ENCODE peak calls at places on chromosome 1, in five cellular contexts. One of them, this sample, is unnamed.

GRCh38 chr1:200090252-200091159 is 63.0 kb downstream of the NR5A2 start:
- DNase-seq in GM12891: no peak
- DNase-seq in heart right ventricle: no peak
- DNase-seq in hippocampal formation: no peak
- DNase-seq in COR-L47: no peak
- DNase-seq in this sample: no peak

GRCh38 chr1:217542837-217543236 is 88.1 kb downstream of the GPATCH2 start:
- DNase-seq in COR-L47: no peak
- DNase-seq in hippocampal formation: no peak
- DNase-seq in heart right ventricle: no peak
- DNase-seq in GM12891: no peak
- DNase-seq in this sample: no peak

GRCh38 chr1:220137006-220137794 is 43.3 kb downstream of the IARS2 start:
- DNase-seq in GM12891: no peak
- DNase-seq in hippocampal formation: no peak
- DNase-seq in heart right ventricle: peak; percentile 35
- DNase-seq in COR-L47: peak; percentile 1
- DNase-seq in this sample: no peak

GRCh38 chr1:227328405-227329019 is 10.2 kb upstream of the CDC42BPA start:
- DNase-seq in GM12891: no peak
- DNase-seq in COR-L47: no peak
- DNase-seq in hippocampal formation: no peak
- DNase-seq in heart right ventricle: no peak
- DNase-seq in this sample: no peak

GRCh38 chr1:200130552-200130951 is 103.0 kb downstream of the NR5A2 start:
- DNase-seq in COR-L47: no peak
- DNase-seq in heart right ventricle: no peak
- DNase-seq in GM12891: no peak
- DNase-seq in hippocampal formation: no peak
- DNase-seq in this sample: no peak

GRCh38 chr1:155909894-155910293 is 1.3 kb downstream of the RIT1 start:
- DNase-seq in hippocampal formation: no peak
- DNase-seq in heart right ventricle: no peak
- DNase-seq in GM12891: no peak
- DNase-seq in COR-L47: no peak
- DNase-seq in this sample: no peak

GRCh38 chr1:155178441-155179106 is 4.9 kb downstream of the TRIM46 start:
- DNase-seq in GM12891: no peak
- DNase-seq in COR-L47: no peak
- DNase-seq in heart right ventricle: no peak
- DNase-seq in hippocampal formation: no peak
- DNase-seq in this sample: peak; percentile 45

GRCh38 chr1:99738858-99739465 is 27.5 kb downstream of the FRRS1 start:
- DNase-seq in GM12891: no peak
- DNase-seq in COR-L47: no peak
- DNase-seq in heart right ventricle: no peak
- DNase-seq in hippocampal formation: no peak
- DNase-seq in this sample: no peak

GRCh38 chr1:115166531-115167091 is 77.3 kb upstream of the TSPAN2 start:
- DNase-seq in hippocampal formation: no peak
- DNase-seq in heart right ventricle: no peak
- DNase-seq in COR-L47: no peak
- DNase-seq in GM12891: no peak
- DNase-seq in this sample: no peak

GRCh38 chr1:14842891-14843290 is 244.4 kb downstream of the KAZN start:
- DNase-seq in hippocampal formation: no peak
- DNase-seq in heart right ventricle: no peak
- DNase-seq in COR-L47: no peak
- DNase-seq in GM12891: no peak
- DNase-seq in this sample: no peak

GRCh38 chr1:234260578-234260977 is 112.7 kb upstream of the COA6 start:
- DNase-seq in hippocampal formation: no peak
- DNase-seq in COR-L47: no peak
- DNase-seq in GM12891: no peak
- DNase-seq in heart right ventricle: no peak
- DNase-seq in this sample: no peak

GRCh38 chr1:223358826-223359225 is 5.2 kb downstream of the SUSD4 start:
- DNase-seq in COR-L47: no peak
- DNase-seq in GM12891: no peak
- DNase-seq in hippocampal formation: no peak
- DNase-seq in heart right ventricle: no peak
- DNase-seq in this sample: no peak